ENCODE peak calls at places on chromosome 18, in five cellular contexts. One of them, this sample, is unnamed.

GRCh38 chr18:36680042-36680441 is 148.8 kb downstream of the TPGS2 start:
- DNase-seq in neural crest cell: no peak
- DNase-seq in naive thymus-derived CD4-positive, alpha-beta T cell: no peak
- DNase-seq in HS-5: no peak
- DNase-seq in HEK293T: no peak
- DNase-seq in this sample: no peak

GRCh38 chr18:21146016-21146415 is 34.4 kb upstream of the ROCK1 start:
- DNase-seq in neural crest cell: no peak
- DNase-seq in naive thymus-derived CD4-positive, alpha-beta T cell: no peak
- DNase-seq in HS-5: no peak
- DNase-seq in HEK293T: no peak
- DNase-seq in this sample: no peak

GRCh38 chr18:58044370-58045264 is 591 bp downstream of the NEDD4L start:
- DNase-seq in HEK293T: peak
- DNase-seq in naive thymus-derived CD4-positive, alpha-beta T cell: peak
- DNase-seq in HS-5: no peak
- DNase-seq in neural crest cell: peak
- DNase-seq in this sample: no peak

GRCh38 chr18:62759704-62760402 is 44.5 kb downstream of the PHLPP1 start:
- DNase-seq in HEK293T: no peak
- DNase-seq in naive thymus-derived CD4-positive, alpha-beta T cell: no peak
- DNase-seq in neural crest cell: no peak
- DNase-seq in HS-5: no peak
- DNase-seq in this sample: peak

GRCh38 chr18:7111134-7111533 is 6.5 kb downstream of the LAMA1 start:
- DNase-seq in naive thymus-derived CD4-positive, alpha-beta T cell: no peak
- DNase-seq in HEK293T: no peak
- DNase-seq in neural crest cell: no peak
- DNase-seq in HS-5: no peak
- DNase-seq in this sample: no peak

GRCh38 chr18:464311-464659 is 36.2 kb downstream of the COLEC12 start:
- DNase-seq in neural crest cell: no peak
- DNase-seq in HS-5: no peak
- DNase-seq in HEK293T: no peak
- DNase-seq in naive thymus-derived CD4-positive, alpha-beta T cell: no peak
- DNase-seq in this sample: no peak

GRCh38 chr18:79735071-79735980 is 55.7 kb downstream of the CTDP1 start:
- DNase-seq in HS-5: no peak
- DNase-seq in HEK293T: no peak
- DNase-seq in naive thymus-derived CD4-positive, alpha-beta T cell: no peak
- DNase-seq in neural crest cell: no peak
- DNase-seq in this sample: no peak

GRCh38 chr18:76657428-76657827 is 162.4 kb upstream of the ZNF516 start:
- DNase-seq in naive thymus-derived CD4-positive, alpha-beta T cell: no peak
- DNase-seq in neural crest cell: no peak
- DNase-seq in HS-5: no peak
- DNase-seq in HEK293T: no peak
- DNase-seq in this sample: no peak

GRCh38 chr18:63681449-63682381 is 20.0 kb upstream of the SERPINB3 start:
- DNase-seq in naive thymus-derived CD4-positive, alpha-beta T cell: no peak
- DNase-seq in HS-5: no peak
- DNase-seq in neural crest cell: no peak
- DNase-seq in HEK293T: no peak
- DNase-seq in this sample: no peak

GRCh38 chr18:8786766-8787670 is 81.7 kb downstream of the MTCL1 start:
- DNase-seq in neural crest cell: no peak
- DNase-seq in HEK293T: no peak
- DNase-seq in HS-5: no peak
- DNase-seq in naive thymus-derived CD4-positive, alpha-beta T cell: no peak
- DNase-seq in this sample: no peak